ENCODE peak calls at places on chromosomes 4 and X, in five cellular contexts. Y is NAMALWA, E is ACHN, C is HEK293T, K is NCI-H1694 treated with DMSO at 0.1 percent for 48 hours. G is an unnamed sample.

GRCh38 chr4:8599657-8600056 is 7.1 kb downstream of the CPZ start:
- DNase-seq in E (peak; percentile 93), K (no peak), C (no peak), Y (no peak), G (no peak)

GRCh38 chr4:115323106-115323684 is 209.8 kb upstream of the NDST4 start:
- DNase-seq in E (no peak), C (no peak), K (no peak), Y (no peak), G (no peak)

GRCh38 chrX:143635915-143636314 is at the start of gene SLITRK4:
- DNase-seq in C (no peak), Y (no peak), K (no peak), E (peak; percentile 22), G (peak; percentile 72)

GRCh38 chrX:57915680-57916079 is 5.4 kb upstream of the ZXDA start:
- DNase-seq in Y (no peak), C (no peak), E (no peak), K (no peak), G (no peak)

GRCh38 chr4:15130441-15130840 is 128.2 kb downstream of the CPEB2 start:
- DNase-seq in E (no peak), Y (no peak), K (no peak), C (no peak), G (peak; percentile 90)

GRCh38 chr4:39061450-39061849 is 582 bp upstream of the KLHL5 start:
- DNase-seq in Y (no peak), K (no peak), C (no peak), E (no peak), G (no peak)

GRCh38 chr4:103718993-103719319 is 829 bp downstream of the TACR3 start:
- DNase-seq in E (no peak), K (no peak), C (no peak), Y (no peak), G (no peak)

GRCh38 chr4:85430697-85431096 is 44.3 kb upstream of the ARHGAP24 start:
- DNase-seq in C (no peak), Y (no peak), K (no peak), E (no peak), G (no peak)

GRCh38 chr4:177699365-177700213 is 257.4 kb upstream of the AGA start:
- DNase-seq in E (peak; percentile 88), C (no peak), Y (no peak), K (no peak), G (no peak)

GRCh38 chr4:110533590-110533910 is 57.6 kb downstream of the ENPEP start:
- DNase-seq in Y (peak; percentile 8), C (no peak), K (no peak), E (no peak), G (no peak)

GRCh38 chrX:40746536-40746935 is 11.2 kb upstream of the MED14 start:
- DNase-seq in K (peak; percentile 80), C (no peak), E (no peak), Y (no peak), G (peak; percentile 6)

GRCh38 chr4:55609393-55609821 is 17.4 kb upstream of the PDCL2 start:
- DNase-seq in K (no peak), C (no peak), E (no peak), Y (no peak), G (no peak)

GRCh38 chrX:107204063-107204605 is 2.1 kb downstream of the NUP62CL start:
- DNase-seq in Y (no peak), K (no peak), C (no peak), E (peak; percentile 24), G (no peak)

GRCh38 chrX:9341305-9342201 is 123.3 kb upstream of the TBL1X start:
- DNase-seq in K (no peak), E (peak; percentile 44), Y (peak; percentile 65), C (no peak), G (no peak)

GRCh38 chrX:70166601-70167590 is 10.4 kb upstream of the DGAT2L6 start:
- DNase-seq in K (no peak), Y (no peak), E (peak; percentile 75), C (no peak), G (no peak)

GRCh38 chr4:28443786-28444412 is 1583.3 kb downstream of the STIM2 start:
- DNase-seq in Y (no peak), C (no peak), K (no peak), E (no peak), G (peak; percentile 3)

G was measured in G401.